ENCODE peak calls at places on chromosomes 4 and X, in four cellular contexts. F, Z, H and R are unnamed samples.

GRCh38 chrX:57172544-57172943 is 35.3 kb upstream of the SPIN2A start:
- DNase-seq in F (no peak), Z (peak; percentile 17), H (no peak), R (no peak)

GRCh38 chr4:156838761-156839160 is 132.8 kb downstream of the PDGFC start:
- DNase-seq in F (no peak), Z (no peak), H (no peak), R (no peak)

GRCh38 chr4:3414421-3415279 is 27.1 kb upstream of the HGFAC start:
- DNase-seq in F (no peak), Z (no peak), H (peak; percentile 75), R (no peak)

GRCh38 chr4:82900016-82900334 is 560 bp upstream of the THAP9 start:
- DNase-seq in F (no peak), Z (no peak), H (no peak), R (no peak)

GRCh38 chr4:181672751-181673150 is 570.5 kb upstream of the TENM3 start:
- DNase-seq in F (no peak), Z (no peak), H (no peak), R (no peak)

GRCh38 chrX:40120838-40121580 is 23.3 kb upstream of the BCOR start:
- DNase-seq in F (no peak), Z (no peak), H (no peak), R (no peak)

GRCh38 chr4:110621328-110621812 is 1.5 kb downstream of the PITX2 start:
- DNase-seq in F (no peak), Z (no peak), H (peak; percentile 72), R (no peak)

GRCh38 chr4:158938462-158939044 is 164.3 kb upstream of the RAPGEF2 start:
- DNase-seq in F (no peak), Z (no peak), H (no peak), R (no peak)

GRCh38 chr4:186081202-186081807 is 12.3 kb downstream of the TLR3 start:
- DNase-seq in F (no peak), Z (no peak), H (no peak), R (peak; percentile 80)

GRCh38 chr4:183256756-183257385 is 63.2 kb downstream of the CLDN22 start:
- DNase-seq in F (no peak), Z (peak; percentile 41), H (peak; percentile 55), R (no peak)

GRCh38 chr4:1775731-1776500 is 17.2 kb upstream of the FGFR3 start:
- DNase-seq in F (no peak), Z (no peak), H (no peak), R (no peak)

GRCh38 chr4:71338846-71339593 is at the start of gene SLC4A4:
- DNase-seq in F (peak; percentile 25), Z (no peak), H (no peak), R (no peak)

GRCh38 chr4:87249620-87250019 is 29.2 kb upstream of the KLHL8 start:
- DNase-seq in F (no peak), Z (no peak), H (no peak), R (no peak)

GRCh38 chr4:87255755-87256154 is 35.3 kb upstream of the KLHL8 start:
- DNase-seq in F (no peak), Z (no peak), H (no peak), R (no peak)

GRCh38 chr4:87251104-87251503 is 30.7 kb upstream of the KLHL8 start:
- DNase-seq in F (no peak), Z (peak; percentile 21), H (no peak), R (no peak)

GRCh38 chr4:87250294-87250693 is 29.9 kb upstream of the KLHL8 start:
- DNase-seq in F (no peak), Z (no peak), H (no peak), R (no peak)
- H3K4me3 ChIP-seq in F (no peak overlapping the region), Z (no peak overlapping the region), H (no peak overlapping the region), R (no peak overlapping the region)

DNA sequence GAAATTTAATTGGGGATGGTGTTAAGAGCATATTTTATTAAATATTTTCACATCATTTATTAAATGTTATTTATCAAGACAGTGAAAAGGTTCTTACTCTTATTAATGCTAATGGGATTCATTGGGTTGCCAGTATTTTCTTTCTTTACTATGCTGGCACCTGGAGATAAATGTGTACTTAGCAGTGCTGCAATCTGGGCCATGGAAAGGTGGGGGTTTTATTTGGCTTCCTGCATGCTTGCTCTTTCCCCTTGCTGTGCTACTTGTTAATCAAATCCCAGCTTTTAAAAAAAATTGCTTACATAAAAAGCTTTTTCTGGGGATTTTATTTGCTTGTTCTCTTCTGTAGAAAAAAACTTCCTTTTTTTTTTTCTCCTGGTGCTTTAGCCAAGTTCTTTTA is 48.3 kb downstream of the ZAR1 start:
- DNase-seq in F (no peak), Z (no peak), H (no peak), R (no peak)
- H3K36me3 ChIP-seq in F (no peaks in the 10 kb centered on the region), Z (peaks cover 87% of the 10 kb centered on the region), H (peaks cover 44% of the 10 kb centered on the region), R (peaks cover 2% of the 10 kb centered on the region)

GRCh38 chrX:13658602-13659001 is 5.7 kb downstream of the TCEANC start:
- DNase-seq in F (no peak), Z (no peak), H (no peak), R (no peak)
- H3K4me3 ChIP-seq in F (no peak overlapping the region), Z (no peak overlapping the region), H (no peak overlapping the region), R (no peak overlapping the region)

DNA sequence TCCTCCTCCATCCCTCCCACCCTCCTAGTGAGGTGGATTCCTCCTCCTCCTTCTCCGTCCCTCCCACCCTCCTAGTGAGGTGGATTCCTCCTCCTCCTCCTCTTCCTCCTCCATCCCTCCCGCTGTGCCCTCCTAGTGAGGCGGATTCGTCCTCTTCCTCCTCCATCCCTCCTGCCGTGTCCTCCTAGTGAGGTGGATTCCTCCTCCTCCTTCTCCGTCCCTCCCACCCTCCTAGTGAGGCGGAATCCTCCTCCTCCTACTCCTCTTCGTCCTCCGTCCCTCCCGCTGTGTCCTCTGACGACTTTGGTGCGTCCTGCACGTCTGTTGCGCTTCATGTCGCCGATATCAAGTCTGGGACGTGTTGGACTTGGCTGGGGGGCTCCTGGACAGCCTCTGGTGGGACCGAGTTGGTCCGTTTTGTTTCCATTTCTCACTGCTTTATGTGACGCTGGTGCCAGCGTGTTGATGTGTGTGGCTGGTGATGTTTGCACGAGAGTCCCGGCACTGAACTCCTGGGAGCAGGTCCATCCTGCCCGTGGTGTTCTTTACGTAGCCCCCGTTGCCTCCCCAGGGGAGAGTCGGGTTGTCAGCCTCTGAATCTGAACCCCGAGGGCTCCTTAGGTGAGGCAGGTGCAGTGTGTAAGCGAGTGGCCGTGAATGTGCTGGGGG is 5.4 kb downstream of the AKAP17A start:
- DNase-seq in F (no peak), Z (no peak), H (no peak), R (no peak)
- H3K36me3 ChIP-seq in F (peaks cover 57% of the 10 kb centered on the region), Z (peaks cover 81% of the 10 kb centered on the region), H (peaks cover 85% of the 10 kb centered on the region), R (peaks cover 72% of the 10 kb centered on the region)

DNA sequence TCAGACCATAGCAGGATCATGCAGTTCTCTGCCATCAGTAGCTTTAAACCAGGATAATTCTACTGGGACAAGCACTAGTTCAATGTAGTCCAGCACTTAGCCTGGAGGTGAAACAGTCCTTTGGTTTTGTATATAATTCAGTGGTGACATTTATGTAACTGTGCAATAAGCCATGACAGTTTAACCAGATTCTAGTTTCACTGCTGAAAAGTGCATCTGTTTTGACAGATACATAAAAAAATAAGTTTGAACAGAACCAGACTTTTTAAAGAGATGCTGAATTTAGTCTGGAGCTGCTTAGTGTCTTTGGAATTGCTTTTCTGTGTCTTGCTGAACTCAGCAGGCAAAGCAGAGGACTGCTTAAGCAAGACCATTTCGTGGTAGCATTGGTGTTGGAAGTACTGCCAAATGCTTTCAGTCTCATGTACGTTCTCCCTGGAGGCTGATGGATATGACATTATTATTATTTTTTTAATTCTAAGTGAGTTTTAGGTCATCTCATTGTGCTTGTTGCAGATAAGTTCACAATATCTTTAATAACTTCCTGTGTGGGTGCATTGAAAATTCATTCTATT is 393.5 kb downstream of the MAPK10 start:
- DNase-seq in F (no peak), Z (no peak), H (no peak), R (no peak)
- H3K4me3 ChIP-seq in F (no peak overlapping the region), Z (no peak overlapping the region), H (no peak overlapping the region), R (no peak overlapping the region)

GRCh38 chr4:88729146-88729755 is 31.6 kb upstream of the NAP1L5 start:
- DNase-seq in F (no peak), Z (no peak), H (no peak), R (no peak)
- H3K36me3 ChIP-seq in F (peaks cover 6% of the 10 kb centered on the region), Z (peaks cover 92% of the 10 kb centered on the region), H (peaks cover 31% of the 10 kb centered on the region), R (peaks cover 13% of the 10 kb centered on the region)